ENCODE peak calls at places on chromosomes 6 and 20, in four cellular contexts. Z is ovary; F is stimulated activated CD4-positive, alpha-beta T cell treated with anti-CD3 and anti-CD28 coated beads, Interleukin-15, amount 100 ng/mL, for 1 hour; K is heart right ventricle. R is an unnamed sample.

GRCh38 chr6:6811151-6812002 is 222.9 kb downstream of the LY86 start:
- DNase-seq in Z (peak), F (no peak), K (peak), R (no peak)

GRCh38 chr6:132648356-132648755 is 10.6 kb downstream of the TAAR1 start:
- DNase-seq in K (no peak), F (no peak), Z (no peak), R (no peak)

GRCh38 chr6:12751694-12752304 is 35.2 kb downstream of the PHACTR1 start:
- DNase-seq in K (peak), F (peak), Z (no peak), R (no peak)

GRCh38 chr20:36585410-36586125 is 12.2 kb downstream of the TGIF2 start:
- DNase-seq in K (no peak), F (no peak), Z (no peak), R (no peak)

GRCh38 chr6:35016417-35017221 is 124.5 kb downstream of the TCP11 start:
- DNase-seq in Z (peak), K (peak), F (no peak), R (no peak)

GRCh38 chr20:62238569-62239277 is 402 bp downstream of the OSBPL2 start:
- DNase-seq in Z (no peak), F (no peak), K (no peak), R (no peak)

GRCh38 chr6:2818593-2818992 is 23.1 kb downstream of the SERPINB1 start:
- DNase-seq in K (no peak), Z (no peak), F (no peak), R (no peak)

GRCh38 chr6:63440057-63440456 is 120.3 kb upstream of the LGSN start:
- DNase-seq in Z (no peak), F (no peak), K (no peak), R (no peak)

GRCh38 chr20:47355489-47356219 is 845 bp downstream of the ZMYND8 start:
- DNase-seq in K (no peak), Z (no peak), F (no peak), R (no peak)

GRCh38 chr20:19932170-19932667 is 84.9 kb upstream of the NAA20 start:
- DNase-seq in F (no peak), Z (peak), K (peak), R (no peak)

GRCh38 chr20:63574156-63574828 is at the start of gene HELZ2:
- DNase-seq in K (peak), Z (peak), F (peak), R (peak)

GRCh38 chr6:150306290-150306689 is 62.5 kb upstream of the IYD start:
- DNase-seq in F (no peak), K (no peak), Z (no peak), R (no peak)

GRCh38 chr6:99130897-99131873 is 183.4 kb upstream of the FBXL4 start:
- DNase-seq in K (no peak), F (no peak), Z (no peak), R (no peak)

GRCh38 chr20:9392892-9393857 is 121.2 kb upstream of the LAMP5 start:
- DNase-seq in Z (peak), F (no peak), K (peak), R (no peak)

GRCh38 chr6:75268121-75268987 is 16.2 kb downstream of the TMEM30A start:
- DNase-seq in F (no peak), K (no peak), Z (no peak), R (no peak)

GRCh38 chr6:13396241-13396792 is 68.0 kb upstream of the TBC1D7 start:
- DNase-seq in Z (no peak), K (no peak), F (no peak), R (no peak)

GRCh38 chr6:148440877-148441453 is 98.3 kb downstream of the SASH1 start:
- DNase-seq in K (peak), Z (peak), F (no peak), R (no peak)

GRCh38 chr20:47610247-47610944 is 108.7 kb downstream of the NCOA3 start:
- DNase-seq in Z (peak), K (peak), F (peak), R (peak)

GRCh38 chr6:168056892-168057527 is 22.0 kb downstream of the FRMD1 start:
- DNase-seq in Z (no peak), F (no peak), K (no peak), R (no peak)

GRCh38 chr6:35048031-35048613 is 93.0 kb downstream of the TCP11 start:
- DNase-seq in K (no peak), F (no peak), Z (peak), R (no peak)

GRCh38 chr6:129748212-129748900 is 38.4 kb upstream of the ARHGAP18 start:
- DNase-seq in K (no peak), Z (peak), F (peak), R (peak)

GRCh38 chr6:141364232-141364631 is 768.5 kb upstream of the GJE1 start:
- DNase-seq in K (no peak), F (no peak), Z (no peak), R (no peak)

GRCh38 chr6:42260972-42261371 is 43.3 kb upstream of the MRPS10 start:
- DNase-seq in Z (peak), K (no peak), F (peak), R (no peak)

GRCh38 chr20:2762578-2763131 is 37.8 kb downstream of the CPXM1 start:
- DNase-seq in Z (no peak), K (no peak), F (no peak), R (no peak)

R was measured in activated T-helper 9 cell treated with anti-CD3 and anti-CD28 coated beads, Interleukin-2, amount 50 U/mL, for 16 hours.